ENCODE peak calls at places on chromosome 15, in seven cellular contexts. One of them, this sample, is unnamed.
A peak's percentile ranks its signal among the peaks of the same experiment; 100 is the strongest.

GRCh38 chr15:70210538-70210937 is 112.8 kb upstream of the TLE3 start:
- DNase-seq in heart right ventricle: no peak
- DNase-seq in lung: no peak
- DNase-seq in B cell: no peak
- DNase-seq in OCI-LY7: peak; percentile 10
- DNase-seq in suprapubic skin: peak; percentile 47
- DNase-seq in choroid plexus epithelial cell: no peak
- DNase-seq in this sample: no peak

GRCh38 chr15:42107483-42107882 is 13.1 kb upstream of the PLA2G4D start:
- DNase-seq in heart right ventricle: no peak
- DNase-seq in lung: no peak
- DNase-seq in B cell: no peak
- DNase-seq in OCI-LY7: peak; percentile 31
- DNase-seq in suprapubic skin: no peak
- DNase-seq in choroid plexus epithelial cell: no peak
- DNase-seq in this sample: no peak

GRCh38 chr15:33357845-33358244 is 47.1 kb downstream of the RYR3 start:
- DNase-seq in heart right ventricle: no peak
- DNase-seq in lung: no peak
- DNase-seq in B cell: no peak
- DNase-seq in OCI-LY7: no peak
- DNase-seq in suprapubic skin: no peak
- DNase-seq in choroid plexus epithelial cell: no peak
- DNase-seq in this sample: no peak

GRCh38 chr15:97977734-97978133 is 17.2 kb downstream of the ARRDC4 start:
- DNase-seq in heart right ventricle: no peak
- DNase-seq in lung: no peak
- DNase-seq in B cell: no peak
- DNase-seq in OCI-LY7: no peak
- DNase-seq in suprapubic skin: no peak
- DNase-seq in choroid plexus epithelial cell: no peak
- DNase-seq in this sample: no peak

GRCh38 chr15:60352525-60352924 is 45.3 kb downstream of the ANXA2 start:
- DNase-seq in heart right ventricle: no peak
- DNase-seq in lung: no peak
- DNase-seq in B cell: no peak
- DNase-seq in OCI-LY7: no peak
- DNase-seq in suprapubic skin: no peak
- DNase-seq in choroid plexus epithelial cell: no peak
- DNase-seq in this sample: no peak

GRCh38 chr15:64532921-64533320 is 72.5 kb downstream of the ZNF609 start:
- DNase-seq in heart right ventricle: no peak
- DNase-seq in lung: no peak
- DNase-seq in B cell: no peak
- DNase-seq in OCI-LY7: no peak
- DNase-seq in suprapubic skin: no peak
- DNase-seq in choroid plexus epithelial cell: no peak
- DNase-seq in this sample: no peak

GRCh38 chr15:57355259-57355658 is 21.0 kb upstream of the CGNL1 start:
- DNase-seq in heart right ventricle: no peak
- DNase-seq in lung: no peak
- DNase-seq in B cell: no peak
- DNase-seq in OCI-LY7: no peak
- DNase-seq in suprapubic skin: no peak
- DNase-seq in choroid plexus epithelial cell: no peak
- DNase-seq in this sample: no peak

GRCh38 chr15:74958320-74958907 is 1.8 kb upstream of the RPP25 start:
- DNase-seq in heart right ventricle: peak; percentile 49
- DNase-seq in lung: peak; percentile 55
- DNase-seq in B cell: peak; percentile 35
- DNase-seq in OCI-LY7: no peak
- DNase-seq in suprapubic skin: peak; percentile 85
- DNase-seq in choroid plexus epithelial cell: no peak
- DNase-seq in this sample: no peak

GRCh38 chr15:68354268-68354667 is 76.7 kb downstream of the FEM1B start:
- DNase-seq in heart right ventricle: no peak
- DNase-seq in lung: no peak
- DNase-seq in B cell: no peak
- DNase-seq in OCI-LY7: no peak
- DNase-seq in suprapubic skin: no peak
- DNase-seq in choroid plexus epithelial cell: no peak
- DNase-seq in this sample: no peak

GRCh38 chr15:62241135-62241770 is 76.2 kb upstream of the C2CD4B start:
- DNase-seq in heart right ventricle: no peak
- DNase-seq in lung: no peak
- DNase-seq in B cell: no peak
- DNase-seq in OCI-LY7: peak; percentile 2
- DNase-seq in suprapubic skin: no peak
- DNase-seq in choroid plexus epithelial cell: no peak
- DNase-seq in this sample: no peak
- TF ChIP-seq CTCF in heart right ventricle: peak; percentile 35
- TF ChIP-seq CTCF in lung: no peak
- TF ChIP-seq CTCF in B cell: no peak
- TF ChIP-seq CTCF in OCI-LY7: peak; percentile 55
- TF ChIP-seq CTCF in suprapubic skin: no peak
- TF ChIP-seq CTCF in choroid plexus epithelial cell: peak; percentile 37
- TF ChIP-seq CTCF in this sample: peak; percentile 62

GRCh38 chr15:65945616-65946015 is 76.3 kb downstream of the RAB11A start:
- DNase-seq in heart right ventricle: no peak
- DNase-seq in lung: no peak
- DNase-seq in B cell: no peak
- DNase-seq in OCI-LY7: peak; percentile 24
- DNase-seq in suprapubic skin: no peak
- DNase-seq in choroid plexus epithelial cell: no peak
- DNase-seq in this sample: no peak
- TF ChIP-seq CTCF in heart right ventricle: no peak
- TF ChIP-seq CTCF in lung: no peak
- TF ChIP-seq CTCF in B cell: no peak
- TF ChIP-seq CTCF in OCI-LY7: peak; percentile 57
- TF ChIP-seq CTCF in suprapubic skin: no peak
- TF ChIP-seq CTCF in choroid plexus epithelial cell: no peak
- TF ChIP-seq CTCF in this sample: no peak

DNA sequence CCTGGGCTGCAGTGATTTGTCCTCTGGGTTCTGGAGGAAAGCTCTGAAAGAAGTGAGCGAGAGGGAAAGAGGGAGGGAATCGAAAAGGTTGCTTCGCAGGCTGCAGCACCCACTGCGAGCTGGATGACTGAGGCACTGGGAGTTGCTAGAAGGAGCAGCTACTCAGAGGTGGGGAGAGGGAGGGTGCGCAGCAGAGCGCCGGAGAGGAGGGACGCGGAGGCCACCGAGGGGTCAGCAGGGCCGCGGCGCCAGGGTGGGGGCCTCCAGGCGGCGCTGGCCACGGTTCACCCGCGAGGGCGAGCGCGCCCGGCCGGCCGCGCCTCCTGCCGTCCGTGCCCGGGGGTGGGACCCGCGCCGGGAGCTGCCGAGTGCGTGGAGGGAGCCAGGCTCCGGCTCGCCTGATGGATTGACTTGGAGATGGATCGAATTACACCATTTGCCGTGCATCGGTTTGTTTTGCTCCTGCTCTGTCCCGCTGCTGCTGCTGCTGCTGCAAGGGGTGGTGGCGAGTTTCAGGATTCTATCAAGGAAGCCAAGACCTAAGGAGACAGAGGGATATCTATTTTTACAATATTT is at the start of gene SEMA6D:
- DNase-seq in heart right ventricle: peak; percentile 72
- DNase-seq in lung: peak; percentile 47
- DNase-seq in B cell: no peak
- DNase-seq in OCI-LY7: no peak
- DNase-seq in suprapubic skin: peak; percentile 83
- DNase-seq in choroid plexus epithelial cell: peak; percentile 77
- DNase-seq in this sample: peak; percentile 85
- TF ChIP-seq CTCF in heart right ventricle: peak; percentile 45
- TF ChIP-seq CTCF in lung: peak; percentile 0
- TF ChIP-seq CTCF in B cell: no peak
- TF ChIP-seq CTCF in OCI-LY7: no peak
- TF ChIP-seq CTCF in suprapubic skin: no peak
- TF ChIP-seq CTCF in choroid plexus epithelial cell: peak; percentile 24
- TF ChIP-seq CTCF in this sample: peak; percentile 66

DNA sequence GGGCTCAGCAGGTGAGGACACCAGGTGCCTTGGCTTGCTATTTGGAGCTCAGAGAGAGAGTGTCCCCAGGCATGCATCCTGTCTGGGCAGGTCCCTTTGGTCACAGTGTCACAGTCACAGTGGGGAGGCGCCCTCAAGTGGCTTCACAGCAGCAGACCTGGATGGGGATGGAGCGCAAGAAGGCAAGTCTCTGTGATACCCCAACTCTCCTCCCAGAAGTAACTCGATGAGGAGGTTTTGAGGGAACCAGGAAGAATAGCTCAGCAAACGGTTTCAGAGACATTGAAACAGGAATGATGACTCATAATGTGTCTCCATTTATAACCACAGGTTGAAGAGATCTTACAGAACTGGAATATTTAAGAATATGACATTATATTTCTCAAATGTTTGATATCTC is 66.5 kb upstream of the SH3GL3 start:
- DNase-seq in heart right ventricle: peak; percentile 31
- DNase-seq in lung: no peak
- DNase-seq in B cell: no peak
- DNase-seq in OCI-LY7: peak; percentile 51
- DNase-seq in suprapubic skin: no peak
- DNase-seq in choroid plexus epithelial cell: peak; percentile 45
- DNase-seq in this sample: no peak
- TF ChIP-seq CTCF in heart right ventricle: peak; percentile 41
- TF ChIP-seq CTCF in lung: peak; percentile 4
- TF ChIP-seq CTCF in B cell: no peak
- TF ChIP-seq CTCF in OCI-LY7: peak; percentile 72
- TF ChIP-seq CTCF in suprapubic skin: no peak
- TF ChIP-seq CTCF in choroid plexus epithelial cell: peak; percentile 21
- TF ChIP-seq CTCF in this sample: peak; percentile 33

GRCh38 chr15:48358229-48358641 is 27.0 kb downstream of the DUT start:
- DNase-seq in heart right ventricle: no peak
- DNase-seq in lung: no peak
- DNase-seq in B cell: no peak
- DNase-seq in OCI-LY7: peak; percentile 19
- DNase-seq in suprapubic skin: no peak
- DNase-seq in choroid plexus epithelial cell: peak; percentile 75
- DNase-seq in this sample: no peak
- TF ChIP-seq CTCF in heart right ventricle: peak; percentile 53
- TF ChIP-seq CTCF in lung: peak; percentile 37
- TF ChIP-seq CTCF in B cell: peak; percentile 59
- TF ChIP-seq CTCF in OCI-LY7: peak; percentile 87
- TF ChIP-seq CTCF in suprapubic skin: peak; percentile 38
- TF ChIP-seq CTCF in choroid plexus epithelial cell: peak; percentile 63
- TF ChIP-seq CTCF in this sample: peak; percentile 85

DNA sequence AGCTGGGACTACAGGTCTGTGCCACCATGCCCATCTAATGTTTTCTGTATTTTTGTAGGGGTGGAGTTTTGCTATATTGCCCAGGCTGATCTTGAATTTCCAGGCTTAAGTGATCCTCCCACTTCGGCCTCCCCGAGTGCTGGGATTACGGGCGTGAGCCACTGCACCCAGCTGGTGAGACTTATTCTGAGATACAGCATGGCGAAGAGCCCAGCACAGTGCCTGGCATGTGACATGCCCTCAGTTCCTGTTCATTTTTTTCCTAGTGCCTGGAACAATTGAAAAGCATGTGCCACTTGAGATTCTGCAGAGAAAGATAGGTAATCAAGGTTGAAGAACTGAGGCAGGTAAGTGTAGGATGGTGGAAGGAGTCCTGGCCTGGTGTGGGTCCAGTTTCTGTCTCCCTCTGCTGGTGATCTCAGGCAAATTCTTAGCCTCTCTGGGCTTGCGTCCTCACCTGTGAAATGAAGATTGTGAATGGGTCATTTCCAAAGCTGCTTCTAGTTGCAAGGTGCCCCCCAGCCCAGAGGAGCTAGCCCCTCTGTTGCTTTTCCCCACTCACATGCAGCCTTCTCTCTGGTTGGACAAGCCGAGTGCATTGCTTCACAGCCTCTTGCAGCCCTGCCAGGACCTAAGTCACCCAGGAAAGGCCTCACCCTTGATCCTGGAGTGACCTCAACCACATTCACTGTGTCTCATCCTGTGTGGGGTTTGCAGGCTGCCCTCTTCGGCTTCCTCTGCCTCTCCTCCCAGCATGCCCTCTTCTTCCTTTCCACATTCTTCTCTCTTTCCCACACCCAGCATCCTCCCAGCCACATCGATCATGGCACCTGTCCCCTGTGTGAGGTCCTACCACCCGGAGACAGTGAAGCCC is 4.3 kb upstream of the RHCG start:
- DNase-seq in heart right ventricle: no peak
- DNase-seq in lung: no peak
- DNase-seq in B cell: no peak
- DNase-seq in OCI-LY7: peak; percentile 13
- DNase-seq in suprapubic skin: peak; percentile 47
- DNase-seq in choroid plexus epithelial cell: no peak
- DNase-seq in this sample: no peak
- TF ChIP-seq CTCF in heart right ventricle: peak; percentile 19
- TF ChIP-seq CTCF in lung: no peak
- TF ChIP-seq CTCF in B cell: no peak
- TF ChIP-seq CTCF in OCI-LY7: peak; percentile 69
- TF ChIP-seq CTCF in suprapubic skin: no peak
- TF ChIP-seq CTCF in choroid plexus epithelial cell: peak; percentile 48
- TF ChIP-seq CTCF in this sample: peak; percentile 37

GRCh38 chr15:51401872-51402517 is 60.5 kb downstream of the GLDN start:
- DNase-seq in heart right ventricle: peak; percentile 34
- DNase-seq in lung: no peak
- DNase-seq in B cell: peak; percentile 34
- DNase-seq in OCI-LY7: no peak
- DNase-seq in suprapubic skin: no peak
- DNase-seq in choroid plexus epithelial cell: peak; percentile 65
- DNase-seq in this sample: no peak
- TF ChIP-seq CTCF in heart right ventricle: peak; percentile 72
- TF ChIP-seq CTCF in lung: peak; percentile 20
- TF ChIP-seq CTCF in B cell: peak; percentile 7
- TF ChIP-seq CTCF in OCI-LY7: peak; percentile 64
- TF ChIP-seq CTCF in suprapubic skin: no peak
- TF ChIP-seq CTCF in choroid plexus epithelial cell: peak; percentile 88
- TF ChIP-seq CTCF in this sample: peak; percentile 73

GRCh38 chr15:78035861-78036476 is 41.5 kb downstream of the TBC1D2B start:
- DNase-seq in heart right ventricle: no peak
- DNase-seq in lung: no peak
- DNase-seq in B cell: no peak
- DNase-seq in OCI-LY7: no peak
- DNase-seq in suprapubic skin: no peak
- DNase-seq in choroid plexus epithelial cell: no peak
- DNase-seq in this sample: no peak
- TF ChIP-seq CTCF in heart right ventricle: no peak
- TF ChIP-seq CTCF in lung: no peak
- TF ChIP-seq CTCF in B cell: no peak
- TF ChIP-seq CTCF in OCI-LY7: no peak
- TF ChIP-seq CTCF in suprapubic skin: no peak
- TF ChIP-seq CTCF in choroid plexus epithelial cell: no peak
- TF ChIP-seq CTCF in this sample: no peak

GRCh38 chr15:85760531-85761371 is 34.0 kb downstream of the KLHL25 start:
- DNase-seq in heart right ventricle: no peak
- DNase-seq in lung: no peak
- DNase-seq in B cell: no peak
- DNase-seq in OCI-LY7: no peak
- DNase-seq in suprapubic skin: no peak
- DNase-seq in choroid plexus epithelial cell: no peak
- DNase-seq in this sample: no peak
- TF ChIP-seq CTCF in heart right ventricle: peak; percentile 19
- TF ChIP-seq CTCF in lung: no peak
- TF ChIP-seq CTCF in B cell: no peak
- TF ChIP-seq CTCF in OCI-LY7: peak; percentile 40
- TF ChIP-seq CTCF in suprapubic skin: no peak
- TF ChIP-seq CTCF in choroid plexus epithelial cell: peak; percentile 33
- TF ChIP-seq CTCF in this sample: no peak